ENCODE peak calls at places on chromosomes 1 and 21, in five cellular contexts. One of them, this sample, is unnamed.

GRCh38 chr1:20588634-20589225 is at the start of gene CDA:
- DNase-seq in GM23248: peak; percentile 29
- DNase-seq in transverse colon: peak; percentile 77
- DNase-seq in body of pancreas: no peak
- DNase-seq in right atrium auricular region: peak; percentile 59
- DNase-seq in this sample: no peak

GRCh38 chr1:25608488-25609178 is 8.0 kb upstream of the MAN1C1 start:
- DNase-seq in GM23248: peak; percentile 84
- DNase-seq in transverse colon: peak; percentile 89
- DNase-seq in body of pancreas: peak; percentile 91
- DNase-seq in right atrium auricular region: peak; percentile 96
- DNase-seq in this sample: peak; percentile 58

GRCh38 chr1:226407199-226407496 is 745 bp downstream of the PARP1 start:
- DNase-seq in GM23248: no peak
- DNase-seq in transverse colon: no peak
- DNase-seq in body of pancreas: no peak
- DNase-seq in right atrium auricular region: no peak
- DNase-seq in this sample: no peak

GRCh38 chr1:66380452-66381212 is 153.3 kb upstream of the SGIP1 start:
- DNase-seq in GM23248: peak; percentile 45
- DNase-seq in transverse colon: peak; percentile 63
- DNase-seq in body of pancreas: no peak
- DNase-seq in right atrium auricular region: no peak
- DNase-seq in this sample: no peak

GRCh38 chr1:117128323-117129079 is 7.0 kb upstream of the TRIM45 start:
- DNase-seq in GM23248: peak; percentile 65
- DNase-seq in transverse colon: no peak
- DNase-seq in body of pancreas: no peak
- DNase-seq in right atrium auricular region: no peak
- DNase-seq in this sample: no peak

GRCh38 chr1:57277681-57278080 is 146.2 kb downstream of the DAB1 start:
- DNase-seq in GM23248: no peak
- DNase-seq in transverse colon: no peak
- DNase-seq in body of pancreas: no peak
- DNase-seq in right atrium auricular region: no peak
- DNase-seq in this sample: no peak

GRCh38 chr21:43613755-43614638 is 45.3 kb downstream of the HSF2BP start:
- DNase-seq in GM23248: no peak
- DNase-seq in transverse colon: no peak
- DNase-seq in body of pancreas: no peak
- DNase-seq in right atrium auricular region: no peak
- DNase-seq in this sample: peak; percentile 32

GRCh38 chr21:39321424-39321823 is 8.0 kb upstream of the BRWD1 start:
- DNase-seq in GM23248: no peak
- DNase-seq in transverse colon: no peak
- DNase-seq in body of pancreas: no peak
- DNase-seq in right atrium auricular region: no peak
- DNase-seq in this sample: peak; percentile 5

GRCh38 chr1:235941852-235942624 is 75.3 kb upstream of the LYST start:
- DNase-seq in GM23248: peak; percentile 12
- DNase-seq in transverse colon: no peak
- DNase-seq in body of pancreas: no peak
- DNase-seq in right atrium auricular region: no peak
- DNase-seq in this sample: no peak

GRCh38 chr1:6148497-6149241 is 31.5 kb downstream of the CHD5 start:
- DNase-seq in GM23248: peak; percentile 49
- DNase-seq in transverse colon: peak; percentile 64
- DNase-seq in body of pancreas: peak; percentile 71
- DNase-seq in right atrium auricular region: no peak
- DNase-seq in this sample: peak; percentile 22

GRCh38 chr21:16002872-16003466 is 273.2 kb downstream of the USP25 start:
- DNase-seq in GM23248: peak; percentile 63
- DNase-seq in transverse colon: no peak
- DNase-seq in body of pancreas: no peak
- DNase-seq in right atrium auricular region: no peak
- DNase-seq in this sample: peak; percentile 10

GRCh38 chr1:117795190-117795589 is 134.2 kb downstream of the GDAP2 start:
- DNase-seq in GM23248: peak; percentile 89
- DNase-seq in transverse colon: no peak
- DNase-seq in body of pancreas: peak; percentile 17
- DNase-seq in right atrium auricular region: no peak
- DNase-seq in this sample: peak; percentile 88

GRCh38 chr1:24277420-24278169 is 41.6 kb upstream of the GRHL3 start:
- DNase-seq in GM23248: peak; percentile 92
- DNase-seq in transverse colon: no peak
- DNase-seq in body of pancreas: no peak
- DNase-seq in right atrium auricular region: peak; percentile 34
- DNase-seq in this sample: peak; percentile 16

GRCh38 chr21:43917515-43918384 is 52.7 kb downstream of the AGPAT3 start:
- DNase-seq in GM23248: no peak
- DNase-seq in transverse colon: peak; percentile 42
- DNase-seq in body of pancreas: peak; percentile 34
- DNase-seq in right atrium auricular region: no peak
- DNase-seq in this sample: no peak

GRCh38 chr21:17461582-17461981 is 51.3 kb upstream of the CXADR start:
- DNase-seq in GM23248: peak; percentile 62
- DNase-seq in transverse colon: no peak
- DNase-seq in body of pancreas: no peak
- DNase-seq in right atrium auricular region: no peak
- DNase-seq in this sample: no peak

GRCh38 chr1:150477733-150478132 is 9.5 kb upstream of the TARS2 start:
- DNase-seq in GM23248: peak; percentile 18
- DNase-seq in transverse colon: no peak
- DNase-seq in body of pancreas: no peak
- DNase-seq in right atrium auricular region: no peak
- DNase-seq in this sample: peak; percentile 88

GRCh38 chr1:160177231-160177630 is 13.1 kb upstream of the CASQ1 start:
- DNase-seq in GM23248: no peak
- DNase-seq in transverse colon: no peak
- DNase-seq in body of pancreas: no peak
- DNase-seq in right atrium auricular region: no peak
- DNase-seq in this sample: no peak

GRCh38 chr21:45607922-45608295 is 35.6 kb upstream of the PCBP3 start:
- DNase-seq in GM23248: no peak
- DNase-seq in transverse colon: no peak
- DNase-seq in body of pancreas: no peak
- DNase-seq in right atrium auricular region: no peak
- DNase-seq in this sample: no peak

GRCh38 chr1:85059563-85059962 is 11.3 kb upstream of the MCOLN3 start:
- DNase-seq in GM23248: no peak
- DNase-seq in transverse colon: no peak
- DNase-seq in body of pancreas: no peak
- DNase-seq in right atrium auricular region: no peak
- DNase-seq in this sample: no peak

GRCh38 chr1:40766560-40766959 is 17.0 kb upstream of the KCNQ4 start:
- DNase-seq in GM23248: no peak
- DNase-seq in transverse colon: no peak
- DNase-seq in body of pancreas: no peak
- DNase-seq in right atrium auricular region: no peak
- DNase-seq in this sample: no peak

GRCh38 chr1:222387020-222387816 is 160.7 kb downstream of the HHIPL2 start:
- DNase-seq in GM23248: peak; percentile 14
- DNase-seq in transverse colon: no peak
- DNase-seq in body of pancreas: no peak
- DNase-seq in right atrium auricular region: no peak
- DNase-seq in this sample: no peak

GRCh38 chr1:77370161-77370560 is 88.3 kb downstream of the AK5 start:
- DNase-seq in GM23248: no peak
- DNase-seq in transverse colon: no peak
- DNase-seq in body of pancreas: no peak
- DNase-seq in right atrium auricular region: no peak
- DNase-seq in this sample: no peak

GRCh38 chr1:13976485-13976884 is 276.5 kb downstream of the PRDM2 start:
- DNase-seq in GM23248: no peak
- DNase-seq in transverse colon: no peak
- DNase-seq in body of pancreas: no peak
- DNase-seq in right atrium auricular region: no peak
- DNase-seq in this sample: no peak

DNA sequence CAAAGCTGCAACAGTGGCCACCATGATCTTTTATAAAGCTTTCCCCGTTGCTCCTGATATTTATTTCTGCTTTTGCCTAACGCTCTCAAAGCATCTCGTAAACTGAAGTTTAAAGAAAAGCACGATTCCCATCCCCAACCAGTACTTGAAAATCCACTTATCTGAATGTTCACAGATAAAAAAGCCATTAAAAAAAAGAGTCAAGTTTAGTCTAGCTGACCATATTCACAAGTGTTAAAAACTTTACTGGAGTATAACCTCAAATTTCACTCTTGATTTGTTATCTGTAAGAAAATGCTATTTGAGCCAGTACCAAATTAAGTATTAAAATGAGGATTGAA is 34.6 kb upstream of the SLC45A3 start:
- DNase-seq in GM23248: no peak
- DNase-seq in transverse colon: no peak
- DNase-seq in body of pancreas: no peak
- DNase-seq in right atrium auricular region: no peak
- DNase-seq in this sample: no peak
- H3K36me3 ChIP-seq in GM23248: peaks cover 68% of the 10 kb centered on the region
- H3K36me3 ChIP-seq in transverse colon: no peaks in the 10 kb centered on the region
- H3K36me3 ChIP-seq in body of pancreas: peaks cover 18% of the 10 kb centered on the region
- H3K36me3 ChIP-seq in right atrium auricular region: peaks cover 50% of the 10 kb centered on the region
- H3K36me3 ChIP-seq in this sample: peaks cover 43% of the 10 kb centered on the region

DNA sequence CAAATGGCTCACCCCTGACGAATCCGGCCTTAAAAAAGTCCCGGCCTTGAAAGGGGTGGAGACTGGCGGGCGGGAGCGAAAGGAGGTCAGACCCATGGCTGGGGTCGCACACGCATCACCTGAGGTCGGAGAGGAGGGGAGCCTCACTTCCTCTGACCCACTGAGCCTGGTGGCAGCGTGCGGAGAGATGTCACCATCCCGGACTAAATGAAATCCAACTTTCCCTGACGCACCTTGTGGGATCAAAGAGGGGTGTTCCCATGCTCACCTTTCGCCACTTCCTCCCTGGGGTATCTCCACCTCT is 709 bp upstream of the SLC41A1 start:
- DNase-seq in GM23248: no peak
- DNase-seq in transverse colon: no peak
- DNase-seq in body of pancreas: no peak
- DNase-seq in right atrium auricular region: peak; percentile 73
- DNase-seq in this sample: no peak
- H3K27ac ChIP-seq in GM23248: peak overlapping the region; percentile 28
- H3K27ac ChIP-seq in transverse colon: peak overlapping the region; percentile 92
- H3K27ac ChIP-seq in body of pancreas: peak overlapping the region; percentile 89
- H3K27ac ChIP-seq in right atrium auricular region: peak overlapping the region; percentile 97
- H3K27ac ChIP-seq in this sample: no peak overlapping the region

GRCh38 chr1:230750986-230751625 is 3.9 kb downstream of the CAPN9 start:
- DNase-seq in GM23248: no peak
- DNase-seq in transverse colon: no peak
- DNase-seq in body of pancreas: no peak
- DNase-seq in right atrium auricular region: no peak
- DNase-seq in this sample: no peak

GRCh38 chr1:230754831-230755230 is 7.6 kb downstream of the CAPN9 start:
- DNase-seq in GM23248: peak; percentile 58
- DNase-seq in transverse colon: no peak
- DNase-seq in body of pancreas: no peak
- DNase-seq in right atrium auricular region: no peak
- DNase-seq in this sample: peak; percentile 9

GRCh38 chr1:230752407-230752806 is 5.2 kb downstream of the CAPN9 start:
- DNase-seq in GM23248: no peak
- DNase-seq in transverse colon: peak; percentile 88
- DNase-seq in body of pancreas: no peak
- DNase-seq in right atrium auricular region: no peak
- DNase-seq in this sample: no peak

GRCh38 chr1:230753191-230753585 is 6.0 kb downstream of the CAPN9 start:
- DNase-seq in GM23248: no peak
- DNase-seq in transverse colon: no peak
- DNase-seq in body of pancreas: no peak
- DNase-seq in right atrium auricular region: no peak
- DNase-seq in this sample: no peak

DNA sequence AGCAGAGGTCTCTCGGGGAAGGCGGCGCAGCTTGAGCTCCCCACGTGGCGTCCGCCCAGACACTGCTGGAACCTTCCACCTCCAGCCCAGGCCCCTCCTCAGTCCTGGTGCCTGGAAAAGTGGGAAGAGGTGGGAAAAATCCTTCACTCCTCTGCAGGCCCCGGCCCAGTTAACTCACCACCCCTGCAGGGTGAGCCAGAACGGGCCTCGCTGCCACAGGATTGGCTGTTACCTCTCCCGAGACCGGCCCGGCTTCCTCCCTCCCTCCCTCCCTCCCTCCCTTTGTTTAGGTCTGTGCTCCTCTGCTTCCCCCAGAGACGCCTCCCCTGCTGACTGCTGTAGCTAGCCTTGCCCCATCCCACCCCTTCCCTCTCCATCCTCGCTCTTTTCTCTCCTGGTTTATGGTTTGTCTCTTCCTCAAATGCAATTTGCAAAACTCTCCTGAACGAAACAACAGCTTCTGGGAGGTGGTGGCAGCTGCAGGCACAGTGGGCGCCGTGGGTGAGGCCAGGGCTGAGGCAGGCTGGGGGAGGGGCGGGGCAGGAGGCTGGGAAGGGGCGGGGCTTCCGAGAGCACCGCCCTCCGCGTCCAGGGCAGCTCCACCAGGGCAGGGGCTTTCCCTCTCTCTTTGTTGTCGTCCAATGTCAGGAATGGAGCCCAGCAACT is 6.5 kb downstream of the CAPN9 start:
- DNase-seq in GM23248: no peak
- DNase-seq in transverse colon: peak; percentile 71
- DNase-seq in body of pancreas: no peak
- DNase-seq in right atrium auricular region: no peak
- DNase-seq in this sample: no peak
- H3K4me3 ChIP-seq in GM23248: no peak overlapping the region
- H3K4me3 ChIP-seq in transverse colon: no peak overlapping the region
- H3K4me3 ChIP-seq in body of pancreas: no peak overlapping the region
- H3K4me3 ChIP-seq in right atrium auricular region: no peak overlapping the region
- H3K4me3 ChIP-seq in this sample: no peak overlapping the region

GRCh38 chr21:36385909-36386642 is 884 bp downstream of the CHAF1B start:
- DNase-seq in GM23248: peak; percentile 48
- DNase-seq in transverse colon: no peak
- DNase-seq in body of pancreas: no peak
- DNase-seq in right atrium auricular region: no peak
- DNase-seq in this sample: no peak

GRCh38 chr21:36384885-36385232 is 333 bp upstream of the CHAF1B start:
- DNase-seq in GM23248: no peak
- DNase-seq in transverse colon: no peak
- DNase-seq in body of pancreas: no peak
- DNase-seq in right atrium auricular region: no peak
- DNase-seq in this sample: no peak

GRCh38 chr21:36385233-36385908 is at the start of gene CHAF1B:
- DNase-seq in GM23248: peak; percentile 91
- DNase-seq in transverse colon: peak; percentile 81
- DNase-seq in body of pancreas: peak; percentile 92
- DNase-seq in right atrium auricular region: peak; percentile 75
- DNase-seq in this sample: peak; percentile 51

GRCh38 chr21:36388076-36388475 is 2.9 kb downstream of the CHAF1B start:
- DNase-seq in GM23248: no peak
- DNase-seq in transverse colon: no peak
- DNase-seq in body of pancreas: no peak
- DNase-seq in right atrium auricular region: no peak
- DNase-seq in this sample: no peak

DNA sequence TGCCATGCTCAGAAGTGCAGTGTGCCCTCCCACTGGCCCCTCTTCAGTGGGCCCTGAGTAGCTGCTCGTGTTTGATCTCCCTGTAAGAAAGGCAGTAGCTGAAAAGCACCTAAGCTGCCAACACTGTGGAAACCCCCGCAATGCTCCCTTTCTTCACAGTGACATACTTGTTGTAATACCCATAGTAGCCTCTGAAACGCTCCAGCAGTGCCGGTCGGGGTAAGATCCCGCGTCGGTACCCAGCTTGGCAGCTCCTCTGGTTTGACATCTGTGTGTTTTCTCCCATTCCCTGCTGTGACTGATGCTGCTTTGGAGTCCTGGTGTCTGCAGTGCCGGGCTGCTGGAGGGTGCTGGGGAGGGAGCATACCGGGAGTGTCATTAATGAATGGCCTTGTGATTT is 3.6 kb downstream of the CHAF1B start:
- DNase-seq in GM23248: peak; percentile 35
- DNase-seq in transverse colon: no peak
- DNase-seq in body of pancreas: peak; percentile 47
- DNase-seq in right atrium auricular region: no peak
- DNase-seq in this sample: peak; percentile 33
- H3K36me3 ChIP-seq in GM23248: no peaks in the 10 kb centered on the region
- H3K36me3 ChIP-seq in transverse colon: no peaks in the 10 kb centered on the region
- H3K36me3 ChIP-seq in body of pancreas: no peaks in the 10 kb centered on the region
- H3K36me3 ChIP-seq in right atrium auricular region: no peaks in the 10 kb centered on the region
- H3K36me3 ChIP-seq in this sample: no peaks in the 10 kb centered on the region

This sample was measured in brain microvascular endothelial cell.